ENCODE peak calls at places on chromosomes 1 and 21, in four cellular contexts. One of them, this sample, is unnamed. For H3K4me1, the result is how much of the 10 kb centered on the place peaks cover.

GRCh38 chr1:166814611-166815010 is 24.7 kb upstream of the POGK start:
- DNase-seq in GM12878: no peak
- DNase-seq in H1: no peak
- DNase-seq in A549: no peak
- DNase-seq in this sample: no peak

GRCh38 chr1:244751271-244751895 is 84.1 kb upstream of the COX20 start:
- DNase-seq in GM12878: no peak
- DNase-seq in H1: no peak
- DNase-seq in A549: no peak
- DNase-seq in this sample: no peak

GRCh38 chr1:192951961-192952460 is 107.1 kb downstream of the UCHL5 start:
- DNase-seq in GM12878: peak
- DNase-seq in H1: no peak
- DNase-seq in A549: peak
- DNase-seq in this sample: no peak

GRCh38 chr1:182337736-182338571 is 53.6 kb downstream of the GLUL start:
- DNase-seq in GM12878: no peak
- DNase-seq in H1: no peak
- DNase-seq in A549: no peak
- DNase-seq in this sample: no peak

GRCh38 chr1:32031578-32032286 is 18.1 kb downstream of the KHDRBS1 start:
- DNase-seq in GM12878: no peak
- DNase-seq in H1: no peak
- DNase-seq in A549: no peak
- DNase-seq in this sample: no peak

GRCh38 chr21:15151385-15152103 is 86.7 kb upstream of the NRIP1 start:
- DNase-seq in GM12878: no peak
- DNase-seq in H1: no peak
- DNase-seq in A549: no peak
- DNase-seq in this sample: no peak

GRCh38 chr1:116666747-116667576 is 571 bp downstream of the IGSF3 start:
- DNase-seq in GM12878: no peak
- DNase-seq in H1: no peak
- DNase-seq in A549: no peak
- DNase-seq in this sample: peak

GRCh38 chr1:168529533-168529932 is 14.3 kb downstream of the XCL2 start:
- DNase-seq in GM12878: no peak
- DNase-seq in H1: no peak
- DNase-seq in A549: no peak
- DNase-seq in this sample: no peak

GRCh38 chr1:21955474-21956281 is 18.6 kb upstream of the HSPG2 start:
- DNase-seq in GM12878: no peak
- DNase-seq in H1: no peak
- DNase-seq in A549: no peak
- DNase-seq in this sample: no peak

GRCh38 chr1:53071167-53071865 is 9.3 kb downstream of the PODN start:
- DNase-seq in GM12878: no peak
- DNase-seq in H1: no peak
- DNase-seq in A549: no peak
- DNase-seq in this sample: peak

DNA sequence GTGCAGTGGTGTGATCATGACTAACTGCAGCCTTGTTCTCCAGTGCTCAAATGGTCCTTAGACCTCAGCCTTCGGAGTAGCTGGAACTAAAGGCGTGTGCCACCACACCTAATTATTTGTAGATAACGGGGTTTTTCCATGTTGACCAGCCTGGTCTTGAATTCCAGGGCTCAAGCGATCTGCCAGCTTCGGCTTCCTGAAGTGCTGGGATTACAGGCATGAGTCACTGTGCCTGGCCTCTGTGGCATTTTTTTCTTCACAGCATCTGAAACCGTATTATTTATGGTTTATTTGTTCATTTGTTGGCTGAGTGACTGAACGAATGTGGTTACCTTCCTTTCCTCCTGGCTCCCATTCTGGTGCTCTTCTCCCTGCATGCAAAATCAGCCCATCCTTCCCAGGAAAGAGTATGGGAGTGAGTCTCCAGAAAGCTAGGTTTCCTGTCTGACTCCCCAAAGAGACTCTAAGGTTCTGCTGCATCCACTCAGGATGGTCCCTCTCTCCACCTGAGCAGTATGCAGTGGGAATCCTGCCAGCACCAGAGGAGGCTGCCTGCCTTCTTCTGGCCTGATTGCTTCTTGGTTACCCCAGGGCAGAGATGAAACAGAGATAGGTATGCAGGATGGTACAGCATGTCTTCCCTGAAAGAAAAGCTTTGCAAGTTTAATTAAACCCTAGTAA is 155.0 kb upstream of the BEND5 start:
- DNase-seq in GM12878: no peak
- DNase-seq in H1: no peak
- DNase-seq in A549: peak
- DNase-seq in this sample: no peak
- TF ChIP-seq RFX5 in GM12878: no peak
- TF ChIP-seq RFX5 in H1: no peak
- TF ChIP-seq RFX5 in A549: no peak
- TF ChIP-seq RFX5 in this sample: no peak

GRCh38 chr1:36542962-36543515 is 60.3 kb upstream of the CSF3R start:
- DNase-seq in GM12878: no peak
- DNase-seq in H1: no peak
- DNase-seq in A549: no peak
- DNase-seq in this sample: peak

GRCh38 chr1:36540056-36540455 is 57.3 kb upstream of the CSF3R start:
- DNase-seq in GM12878: no peak
- DNase-seq in H1: no peak
- DNase-seq in A549: no peak
- DNase-seq in this sample: no peak

GRCh38 chr1:36537190-36537768 is 54.6 kb upstream of the CSF3R start:
- DNase-seq in GM12878: no peak
- DNase-seq in H1: no peak
- DNase-seq in A549: no peak
- DNase-seq in this sample: no peak

GRCh38 chr1:36539526-36539925 is 56.8 kb upstream of the CSF3R start:
- DNase-seq in GM12878: no peak
- DNase-seq in H1: no peak
- DNase-seq in A549: no peak
- DNase-seq in this sample: no peak

DNA sequence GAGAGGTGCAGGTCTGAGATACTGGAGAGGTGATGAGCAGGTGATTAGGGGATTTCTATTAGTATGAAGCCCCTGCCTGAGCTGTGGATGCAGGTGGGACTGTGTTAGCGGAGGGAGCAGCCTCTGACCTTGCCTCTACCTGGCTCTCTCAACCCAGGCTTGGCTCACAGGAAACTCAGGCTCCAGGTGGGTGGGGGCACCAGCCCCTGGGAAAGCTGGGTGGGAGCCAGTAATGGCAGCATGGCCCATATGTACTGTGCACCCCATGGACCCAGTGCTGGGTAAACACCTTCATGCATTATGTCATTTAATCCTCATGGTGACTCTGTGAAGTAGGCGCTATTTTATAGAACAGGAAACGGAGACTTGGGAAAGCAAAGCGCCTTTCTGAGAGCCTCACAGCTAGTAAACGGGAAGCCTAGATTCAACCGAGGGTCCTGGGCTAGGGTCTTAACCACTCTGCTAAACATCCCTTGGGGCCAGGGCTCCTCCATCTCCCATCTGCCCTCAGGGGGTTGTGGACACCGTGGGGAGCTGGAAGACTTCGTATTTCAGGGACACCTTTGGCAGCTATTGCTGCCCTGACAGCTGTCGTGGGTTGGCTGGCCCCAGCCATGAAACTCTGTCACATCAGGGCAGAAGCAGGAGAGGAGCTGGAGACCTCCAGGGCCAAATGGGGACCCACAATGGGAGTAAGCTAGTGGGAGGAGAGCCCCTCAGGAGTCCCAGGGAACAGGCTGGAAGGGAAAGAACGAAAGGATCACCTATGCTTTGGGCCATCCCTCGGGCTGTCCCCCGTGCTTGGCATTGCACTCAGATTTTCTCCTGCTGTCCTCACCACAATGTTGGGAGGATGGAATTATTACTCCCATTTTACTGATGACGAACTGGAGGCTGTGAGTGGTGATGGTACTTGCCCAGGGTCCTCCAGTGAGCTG is 59.6 kb upstream of the CSF3R start:
- DNase-seq in GM12878: no peak
- DNase-seq in H1: no peak
- DNase-seq in A549: no peak
- DNase-seq in this sample: no peak
- H3K4me1 ChIP-seq in GM12878: under half
- H3K4me1 ChIP-seq in H1: under half
- H3K4me1 ChIP-seq in A549: under half
- H3K4me1 ChIP-seq in this sample: under half

GRCh38 chr1:50968021-50968883 is 1.8 kb upstream of the CDKN2C start:
- DNase-seq in GM12878: no peak
- DNase-seq in H1: no peak
- DNase-seq in A549: peak
- DNase-seq in this sample: peak
- TF ChIP-seq RFX5 in GM12878: no peak
- TF ChIP-seq RFX5 in H1: no peak
- TF ChIP-seq RFX5 in A549: no peak
- TF ChIP-seq RFX5 in this sample: no peak

DNA sequence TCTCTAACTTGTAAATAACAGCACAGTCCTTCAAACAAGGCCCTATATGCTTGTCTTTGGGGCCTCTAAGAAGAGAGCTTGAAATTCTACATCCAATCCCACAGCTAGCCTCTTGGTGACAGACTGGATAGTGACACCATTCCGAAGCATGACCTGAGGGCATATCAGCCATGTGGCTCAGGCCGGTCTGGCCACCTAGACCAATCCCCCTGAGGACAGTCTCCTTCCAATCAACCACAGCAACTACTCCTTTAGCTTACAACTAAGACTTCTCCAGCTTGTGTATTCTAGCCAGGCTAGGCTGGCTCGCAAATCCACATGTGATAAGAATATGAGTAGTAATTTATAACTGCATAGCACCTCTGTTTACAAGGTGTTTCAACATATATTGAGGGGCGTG is 14.0 kb downstream of the BCAR3 start:
- DNase-seq in GM12878: no peak
- DNase-seq in H1: no peak
- DNase-seq in A549: no peak
- DNase-seq in this sample: no peak
- H3K4me1 ChIP-seq in GM12878: under half
- H3K4me1 ChIP-seq in H1: under half
- H3K4me1 ChIP-seq in A549: half or more
- H3K4me1 ChIP-seq in this sample: half or more